ENCODE peak calls at places on chromosome 4, in six cellular contexts. One of them, this sample, is unnamed.

GRCh38 chr4:76531597-76531996 is 96.6 kb downstream of the SHROOM3 start:
- DNase-seq in MM.1S: no peak
- DNase-seq in sigmoid colon: no peak
- DNase-seq in K562: no peak
- DNase-seq in ACHN: no peak
- DNase-seq in posterior vena cava: no peak
- DNase-seq in this sample: no peak

GRCh38 chr4:36213956-36214355 is 30.4 kb downstream of the ARAP2 start:
- DNase-seq in MM.1S: no peak
- DNase-seq in ACHN: no peak
- DNase-seq in posterior vena cava: no peak
- DNase-seq in K562: no peak
- DNase-seq in sigmoid colon: no peak
- DNase-seq in this sample: no peak

GRCh38 chr4:88960576-88960975 is 96.4 kb downstream of the FAM13A start:
- DNase-seq in ACHN: no peak
- DNase-seq in posterior vena cava: no peak
- DNase-seq in K562: no peak
- DNase-seq in sigmoid colon: no peak
- DNase-seq in MM.1S: no peak
- DNase-seq in this sample: no peak

GRCh38 chr4:96776922-96777510 is 937.1 kb downstream of the PDHA2 start:
- DNase-seq in ACHN: no peak
- DNase-seq in K562: no peak
- DNase-seq in MM.1S: no peak
- DNase-seq in posterior vena cava: no peak
- DNase-seq in sigmoid colon: no peak
- DNase-seq in this sample: no peak

GRCh38 chr4:8643986-8644385 is 51.4 kb downstream of the CPZ start:
- DNase-seq in posterior vena cava: peak
- DNase-seq in K562: no peak
- DNase-seq in ACHN: no peak
- DNase-seq in MM.1S: no peak
- DNase-seq in sigmoid colon: peak
- DNase-seq in this sample: no peak

GRCh38 chr4:24001945-24002640 is 112.2 kb upstream of the PPARGC1A start:
- DNase-seq in sigmoid colon: no peak
- DNase-seq in ACHN: no peak
- DNase-seq in K562: no peak
- DNase-seq in MM.1S: no peak
- DNase-seq in posterior vena cava: no peak
- DNase-seq in this sample: no peak

GRCh38 chr4:138243369-138243768 is 1.2 kb upstream of the SLC7A11 start:
- DNase-seq in ACHN: peak
- DNase-seq in posterior vena cava: no peak
- DNase-seq in K562: no peak
- DNase-seq in MM.1S: no peak
- DNase-seq in sigmoid colon: no peak
- DNase-seq in this sample: no peak

GRCh38 chr4:176792348-176793059 is at the start of gene VEGFC:
- DNase-seq in posterior vena cava: peak
- DNase-seq in ACHN: peak
- DNase-seq in MM.1S: peak
- DNase-seq in sigmoid colon: peak
- DNase-seq in K562: no peak
- DNase-seq in this sample: peak

GRCh38 chr4:47499705-47500104 is 14.6 kb downstream of the ATP10D start:
- DNase-seq in posterior vena cava: no peak
- DNase-seq in MM.1S: peak
- DNase-seq in K562: no peak
- DNase-seq in sigmoid colon: no peak
- DNase-seq in ACHN: no peak
- DNase-seq in this sample: no peak

GRCh38 chr4:126081336-126081735 is 766.6 kb downstream of the FAT4 start:
- DNase-seq in MM.1S: no peak
- DNase-seq in sigmoid colon: no peak
- DNase-seq in ACHN: no peak
- DNase-seq in K562: no peak
- DNase-seq in posterior vena cava: no peak
- DNase-seq in this sample: no peak

GRCh38 chr4:96342790-96343455 is 503.0 kb downstream of the PDHA2 start:
- DNase-seq in K562: no peak
- DNase-seq in MM.1S: no peak
- DNase-seq in posterior vena cava: no peak
- DNase-seq in sigmoid colon: no peak
- DNase-seq in ACHN: no peak
- DNase-seq in this sample: no peak

GRCh38 chr4:147078875-147079658 is 133.4 kb upstream of the TTC29 start:
- DNase-seq in MM.1S: no peak
- DNase-seq in ACHN: no peak
- DNase-seq in sigmoid colon: peak
- DNase-seq in posterior vena cava: no peak
- DNase-seq in K562: no peak
- DNase-seq in this sample: no peak

GRCh38 chr4:31083451-31083850 is 363.3 kb downstream of the PCDH7 start:
- DNase-seq in posterior vena cava: no peak
- DNase-seq in K562: no peak
- DNase-seq in sigmoid colon: no peak
- DNase-seq in MM.1S: no peak
- DNase-seq in ACHN: no peak
- DNase-seq in this sample: no peak